ENCODE peak calls at places on chromosomes 3 and 15, in nine cellular contexts. D is ovary, R is transverse colon, L is body of pancreas, E is uterus, A is esophagus squamous epithelium, P is heart left ventricle, J is tibial nerve, G is prostate gland. S is an unnamed sample.

GRCh38 chr3:41933154-41933676 is 28.7 kb downstream of the ULK4 start:
- DNase-seq in D (no peak), R (no peak), L (no peak), E (no peak), A (no peak), P (no peak), J (no peak), G (peak), S (no peak)

GRCh38 chr3:48039487-48040190 is 23.4 kb upstream of the MAP4 start:
- DNase-seq in D (no peak), R (no peak), L (no peak), E (no peak), A (no peak), P (no peak), J (no peak), G (no peak), S (no peak)

GRCh38 chr15:27844018-27844666 is 255.0 kb downstream of the OCA2 start:
- DNase-seq in D (no peak), R (no peak), L (no peak), E (no peak), A (no peak), P (no peak), J (no peak), G (no peak), S (no peak)

GRCh38 chr15:29128671-29129070 is 141.0 kb downstream of the NSMCE3 start:
- DNase-seq in D (no peak), R (no peak), L (no peak), E (no peak), A (no peak), P (peak), J (no peak), G (no peak), S (no peak)

GRCh38 chr3:131568460-131568859 is 65.7 kb upstream of the MRPL3 start:
- DNase-seq in D (no peak), R (no peak), L (no peak), E (no peak), A (no peak), P (no peak), J (no peak), G (no peak), S (no peak)

GRCh38 chr15:85313339-85313738 is 67.1 kb upstream of the AKAP13 start:
- DNase-seq in D (no peak), R (no peak), L (no peak), E (no peak), A (no peak), P (no peak), J (no peak), G (no peak), S (no peak)

GRCh38 chr3:46356909-46357308 is 3.0 kb downstream of the CCR2 start:
- DNase-seq in D (no peak), R (no peak), L (no peak), E (no peak), A (no peak), P (no peak), J (no peak), G (no peak), S (no peak)

GRCh38 chr15:64288577-64288976 is 67.4 kb downstream of the CSNK1G1 start:
- DNase-seq in D (no peak), R (no peak), L (no peak), E (no peak), A (no peak), P (no peak), J (no peak), G (no peak), S (no peak)

GRCh38 chr3:129240436-129240835 is 9.0 kb upstream of the COPG1 start:
- DNase-seq in D (no peak), R (no peak), L (no peak), E (no peak), A (no peak), P (no peak), J (no peak), G (no peak), S (no peak)

GRCh38 chr3:193895409-193895808 is 240.5 kb upstream of the HES1 start:
- DNase-seq in D (no peak), R (no peak), L (no peak), E (no peak), A (no peak), P (no peak), J (no peak), G (no peak), S (no peak)

GRCh38 chr3:112358311-112358780 is 25.4 kb downstream of the CD200 start:
- DNase-seq in D (no peak), R (no peak), L (no peak), E (no peak), A (no peak), P (no peak), J (no peak), G (no peak), S (no peak)
- H3K4me3 ChIP-seq in D (peak), R (no peak), L (no peak), E (peak), A (peak), P (peak), J (no peak), G (no peak), S (no peak)

DNA sequence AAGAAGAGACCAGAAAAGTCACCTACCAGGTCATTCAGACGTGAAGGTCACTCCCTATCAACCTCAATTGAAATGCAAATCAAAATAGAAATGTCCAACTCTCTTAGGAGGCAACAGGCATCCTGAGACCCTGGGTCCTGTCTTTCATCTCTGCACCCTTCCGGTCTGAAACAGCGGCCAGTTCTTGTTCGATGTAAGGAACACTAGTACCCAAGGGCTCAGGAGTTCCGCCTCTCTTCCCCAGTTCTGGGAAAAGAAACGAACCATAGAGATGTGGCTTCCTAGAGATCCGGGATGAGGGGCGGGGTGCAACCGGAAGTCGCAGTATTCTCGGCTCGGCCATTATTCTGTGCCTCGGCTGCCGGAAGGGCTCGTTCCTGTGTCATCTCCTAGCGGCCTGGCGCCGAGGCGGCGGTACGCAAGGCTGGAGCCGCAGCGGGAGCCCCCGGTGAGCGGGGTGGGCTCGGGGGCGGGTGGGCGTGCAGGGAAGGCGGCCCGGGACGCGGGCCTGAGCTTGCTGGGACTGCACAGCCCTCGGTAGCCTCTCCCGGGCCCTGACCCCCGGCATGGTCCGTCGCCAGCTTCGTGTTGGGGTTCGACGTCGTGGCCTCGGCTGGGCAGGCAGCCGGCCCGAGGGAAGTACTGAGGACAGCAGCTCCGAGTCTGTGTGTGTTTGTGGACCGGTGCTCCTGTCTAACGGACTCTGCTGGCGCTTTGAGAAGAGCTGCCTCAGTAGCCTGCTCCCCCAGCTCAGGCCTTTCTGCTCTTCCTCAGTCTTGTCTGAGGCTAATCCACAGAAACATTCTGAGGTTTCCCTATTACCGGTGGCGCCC is at the start of gene ZNF197:
- DNase-seq in D (peak), R (peak), L (peak), E (peak), A (no peak), P (peak), J (peak), G (peak), S (peak)
- TF ChIP-seq POLR2A in D (no peak), R (peak), L (peak), E (no peak), A (peak), P (peak), J (no peak), G (no peak), S (no peak)

GRCh38 chr3:4314688-4315087 is 11.5 kb downstream of the SETMAR start:
- DNase-seq in D (no peak), R (no peak), L (no peak), E (no peak), A (no peak), P (no peak), J (no peak), G (no peak), S (no peak)
- TF ChIP-seq CTCF in D (no peak), R (no peak), L (no peak), E (no peak), A (no peak), P (no peak), J (no peak), G (peak), S (no peak)

DNA sequence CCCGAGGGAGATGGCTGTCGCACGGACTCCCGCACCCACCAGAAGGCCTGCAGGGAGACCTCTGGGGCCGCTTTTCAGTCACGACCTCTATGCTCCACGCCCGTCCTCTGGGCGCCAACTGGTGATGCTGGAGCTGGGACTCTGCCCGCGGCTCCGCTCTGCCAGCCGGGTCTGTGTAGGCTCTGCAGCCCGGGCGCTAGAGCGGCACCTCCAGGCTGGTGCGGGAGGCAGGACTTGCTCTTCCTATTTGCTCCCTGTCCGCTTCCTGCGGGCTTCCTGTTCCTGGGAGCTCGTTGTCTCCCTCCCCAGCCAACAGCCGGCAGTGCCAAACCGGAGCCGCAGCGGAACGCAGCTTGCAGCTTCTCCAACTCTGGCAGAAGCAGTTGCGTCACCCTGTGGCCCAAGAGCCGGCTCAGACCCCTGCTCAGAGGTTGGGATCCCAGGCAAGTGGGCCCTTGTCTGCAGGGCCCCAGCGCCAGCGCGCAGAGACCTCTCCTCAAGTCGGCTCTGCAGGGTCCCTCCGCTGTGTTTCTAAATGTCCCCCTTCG is 285.9 kb downstream of the XXYLT1 start:
- DNase-seq in D (peak), R (peak), L (peak), E (peak), A (peak), P (peak), J (peak), G (peak), S (peak)
- H3K4me3 ChIP-seq in D (no peak), R (no peak), L (no peak), E (peak), A (peak), P (peak), J (peak), G (peak), S (no peak)

DNA sequence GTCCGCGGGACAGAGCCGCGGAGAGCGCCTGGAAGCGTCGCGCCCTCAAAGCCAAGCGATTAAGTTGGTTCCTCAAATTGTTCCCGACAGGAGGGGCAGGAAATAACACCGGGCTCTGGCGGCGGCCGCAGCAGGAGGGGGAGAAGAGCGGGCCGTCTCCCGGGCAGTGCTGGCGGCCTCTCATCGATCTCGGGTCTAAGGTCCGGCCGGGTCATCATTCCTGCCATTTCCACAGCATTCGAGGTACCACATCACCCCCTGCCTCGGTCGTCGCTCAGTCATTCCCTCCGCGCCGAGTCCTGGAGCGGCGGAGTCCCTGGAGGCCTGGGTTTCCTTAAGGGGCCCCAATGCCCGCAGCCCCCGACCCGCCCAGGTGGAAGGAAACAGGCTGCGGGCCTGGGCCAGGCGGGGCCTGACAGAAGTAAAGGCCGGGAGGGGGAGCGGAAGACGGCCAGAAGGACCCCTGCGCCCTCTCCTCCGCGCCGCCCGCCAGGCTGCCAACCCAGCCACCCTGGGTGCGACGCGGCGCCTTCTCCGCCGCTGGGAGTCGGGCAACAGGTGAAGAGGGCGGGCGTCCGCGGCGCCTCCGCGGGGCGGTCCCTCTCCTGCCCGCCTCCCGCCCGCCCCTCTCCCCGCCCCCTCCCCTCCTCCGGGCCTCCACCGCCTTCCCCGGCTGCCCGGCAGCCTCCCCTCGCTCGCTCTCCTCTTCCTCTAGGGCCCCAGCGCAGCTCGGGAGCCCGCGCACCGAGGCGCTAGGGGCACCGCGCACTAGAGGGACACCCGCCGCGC is at the start of gene CMTM8:
- DNase-seq in D (no peak), R (peak), L (peak), E (peak), A (no peak), P (peak), J (no peak), G (peak), S (no peak)
- TF ChIP-seq POLR2A in D (no peak), R (peak), L (peak), E (no peak), A (no peak), P (no peak), J (no peak), G (peak), S (no peak)

GRCh38 chr3:111070772-111071256 is 802 bp upstream of the NECTIN3 start:
- DNase-seq in D (no peak), R (no peak), L (no peak), E (no peak), A (no peak), P (peak), J (no peak), G (no peak), S (no peak)
- TF ChIP-seq CTCF in D (no peak), R (no peak), L (no peak), E (no peak), A (no peak), P (no peak), J (no peak), G (no peak), S (no peak)

GRCh38 chr3:190514163-190515153 is 573 bp downstream of the IL1RAP start:
- DNase-seq in D (no peak), R (peak), L (peak), E (peak), A (no peak), P (peak), J (peak), G (peak), S (peak)

GRCh38 chr3:190519886-190520285 is 6.0 kb downstream of the IL1RAP start:
- DNase-seq in D (no peak), R (no peak), L (no peak), E (no peak), A (no peak), P (no peak), J (no peak), G (no peak), S (no peak)

GRCh38 chr3:190513409-190514162 is at the start of gene IL1RAP:
- DNase-seq in D (peak), R (peak), L (peak), E (peak), A (peak), P (peak), J (peak), G (peak), S (peak)

GRCh38 chr3:190517696-190518095 is 3.8 kb downstream of the IL1RAP start:
- DNase-seq in D (no peak), R (no peak), L (no peak), E (no peak), A (no peak), P (no peak), J (no peak), G (no peak), S (no peak)

DNA sequence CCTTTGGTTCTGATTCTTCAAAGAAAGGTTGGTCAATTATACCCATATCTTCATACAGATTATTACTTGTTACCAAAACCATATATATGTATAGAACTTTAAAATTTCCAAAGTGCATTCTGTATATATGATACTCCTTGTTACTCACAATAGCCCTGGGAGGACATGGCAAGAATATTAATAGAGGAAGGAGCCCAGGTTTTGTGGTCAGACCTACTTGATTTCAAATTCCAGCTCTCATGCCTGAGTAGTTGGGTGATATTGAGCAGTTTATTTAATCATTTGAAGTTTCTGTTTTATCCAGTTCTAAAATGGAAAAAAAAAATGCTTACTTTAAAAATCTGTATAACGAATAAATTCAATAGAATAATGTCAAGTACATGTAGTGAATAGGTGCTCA is 2.5 kb downstream of the IL1RAP start:
- DNase-seq in D (no peak), R (no peak), L (no peak), E (no peak), A (no peak), P (no peak), J (no peak), G (no peak), S (no peak)
- H3K4me3 ChIP-seq in D (no peak), R (no peak), L (no peak), E (no peak), A (peak), P (no peak), J (no peak), G (no peak), S (no peak)

GRCh38 chr15:30953731-30954378 is 37.6 kb downstream of the MTMR10 start:
- DNase-seq in D (no peak), R (no peak), L (no peak), E (no peak), A (no peak), P (peak), J (no peak), G (no peak), S (no peak)
- TF ChIP-seq POLR2A in D (no peak), R (no peak), L (no peak), E (no peak), A (no peak), P (no peak), J (no peak), G (no peak), S (no peak)

GRCh38 chr3:38843898-38844297 is 27.9 kb upstream of the SCN10A start:
- DNase-seq in D (no peak), R (no peak), L (no peak), E (no peak), A (no peak), P (no peak), J (no peak), G (no peak), S (no peak)
- TF ChIP-seq CTCF in D (no peak), R (no peak), L (peak), E (no peak), A (no peak), P (peak), J (peak), G (no peak), S (no peak)

GRCh38 chr3:97823503-97824004 is 1.7 kb downstream of the CRYBG3 start:
- DNase-seq in D (no peak), R (no peak), L (no peak), E (no peak), A (no peak), P (peak), J (no peak), G (no peak), S (no peak)

GRCh38 chr3:97821810-97822775 is at the start of gene CRYBG3:
- DNase-seq in D (peak), R (peak), L (peak), E (peak), A (peak), P (peak), J (peak), G (peak), S (peak)

GRCh38 chr3:97823081-97823480 is 1.3 kb downstream of the CRYBG3 start:
- DNase-seq in D (no peak), R (no peak), L (no peak), E (no peak), A (no peak), P (no peak), J (no peak), G (no peak), S (no peak)

GRCh38 chr3:97821413-97821809 is 400 bp upstream of the CRYBG3 start:
- DNase-seq in D (peak), R (peak), L (peak), E (no peak), A (no peak), P (peak), J (peak), G (peak), S (peak)

GRCh38 chr3:97820780-97821179 is 1.0 kb upstream of the CRYBG3 start:
- DNase-seq in D (no peak), R (no peak), L (no peak), E (no peak), A (no peak), P (no peak), J (no peak), G (no peak), S (no peak)
- H3K4me3 ChIP-seq in D (no peak), R (no peak), L (no peak), E (peak), A (peak), P (peak), J (peak), G (no peak), S (no peak)

S was measured in lower leg skin.